ENCODE peak calls at places on chromosomes 1 and 21, in five cellular contexts. One of them, this sample, is unnamed.
A peak's percentile ranks its signal among the peaks of the same experiment; 100 is the strongest.

GRCh38 chr1:206824327-206824726 is 41.1 kb upstream of the IL20 start:
- DNase-seq in HepG2: no peak
- DNase-seq in erythroblast: no peak
- DNase-seq in IMR-90: peak; percentile 51
- DNase-seq in tibial nerve: no peak
- DNase-seq in this sample: peak; percentile 20

GRCh38 chr1:100320311-100321097 is 31.8 kb upstream of the CDC14A start:
- DNase-seq in tibial nerve: no peak
- DNase-seq in HepG2: peak; percentile 24
- DNase-seq in erythroblast: no peak
- DNase-seq in IMR-90: no peak
- DNase-seq in this sample: no peak

GRCh38 chr21:42025392-42026071 is 15.4 kb upstream of the ZBTB21 start:
- DNase-seq in IMR-90: peak; percentile 94
- DNase-seq in tibial nerve: no peak
- DNase-seq in HepG2: no peak
- DNase-seq in erythroblast: no peak
- DNase-seq in this sample: no peak

GRCh38 chr1:58783090-58783992 is 506 bp downstream of the JUN start:
- DNase-seq in erythroblast: peak; percentile 75
- DNase-seq in IMR-90: peak; percentile 52
- DNase-seq in HepG2: no peak
- DNase-seq in tibial nerve: peak; percentile 45
- DNase-seq in this sample: peak; percentile 63

GRCh38 chr1:118958937-118959631 is 29.1 kb downstream of the TBX15 start:
- DNase-seq in erythroblast: no peak
- DNase-seq in tibial nerve: no peak
- DNase-seq in IMR-90: no peak
- DNase-seq in HepG2: peak; percentile 68
- DNase-seq in this sample: no peak

GRCh38 chr1:156838972-156839371 is 19.9 kb downstream of the INSRR start:
- DNase-seq in IMR-90: no peak
- DNase-seq in erythroblast: peak; percentile 35
- DNase-seq in tibial nerve: peak; percentile 50
- DNase-seq in HepG2: no peak
- DNase-seq in this sample: peak; percentile 30

GRCh38 chr1:246703581-246703980 is 20.6 kb upstream of the SCCPDH start:
- DNase-seq in HepG2: no peak
- DNase-seq in tibial nerve: no peak
- DNase-seq in erythroblast: no peak
- DNase-seq in IMR-90: no peak
- DNase-seq in this sample: no peak

GRCh38 chr1:119893238-119893791 is 3.0 kb downstream of the ADAM30 start:
- DNase-seq in IMR-90: no peak
- DNase-seq in tibial nerve: no peak
- DNase-seq in erythroblast: no peak
- DNase-seq in HepG2: no peak
- DNase-seq in this sample: no peak

GRCh38 chr1:151611288-151611790 is 511 bp upstream of the SNX27 start:
- DNase-seq in HepG2: peak; percentile 93
- DNase-seq in tibial nerve: peak; percentile 72
- DNase-seq in IMR-90: peak; percentile 58
- DNase-seq in erythroblast: peak; percentile 75
- DNase-seq in this sample: no peak

GRCh38 chr1:151610142-151610541 is 1.7 kb upstream of the SNX27 start:
- DNase-seq in IMR-90: no peak
- DNase-seq in HepG2: no peak
- DNase-seq in erythroblast: no peak
- DNase-seq in tibial nerve: no peak
- DNase-seq in this sample: no peak

GRCh38 chr1:151612506-151613274 is 840 bp downstream of the SNX27 start:
- DNase-seq in tibial nerve: peak; percentile 33
- DNase-seq in IMR-90: no peak
- DNase-seq in HepG2: no peak
- DNase-seq in erythroblast: peak; percentile 48
- DNase-seq in this sample: peak; percentile 34

GRCh38 chr1:151613275-151613867 is 1.5 kb downstream of the SNX27 start:
- DNase-seq in tibial nerve: no peak
- DNase-seq in HepG2: no peak
- DNase-seq in erythroblast: no peak
- DNase-seq in IMR-90: no peak
- DNase-seq in this sample: no peak

GRCh38 chr1:151611832-151612505 is at the start of gene SNX27:
- DNase-seq in erythroblast: peak; percentile 93
- DNase-seq in tibial nerve: peak; percentile 94
- DNase-seq in HepG2: peak; percentile 92
- DNase-seq in IMR-90: peak; percentile 90
- DNase-seq in this sample: peak; percentile 95
- TF ChIP-seq POLR2A in erythroblast: peak; percentile 33
- TF ChIP-seq POLR2A in tibial nerve: peak; percentile 24
- TF ChIP-seq POLR2A in HepG2: peak; percentile 8
- TF ChIP-seq POLR2A in IMR-90: no peak
- TF ChIP-seq POLR2A in this sample: peak; percentile 30

GRCh38 chr1:181985981-181986906 is 75.3 kb downstream of the ZNF648 start:
- DNase-seq in HepG2: no peak
- DNase-seq in erythroblast: no peak
- DNase-seq in tibial nerve: no peak
- DNase-seq in IMR-90: no peak
- DNase-seq in this sample: no peak
- TF ChIP-seq POLR2A in HepG2: no peak
- TF ChIP-seq POLR2A in erythroblast: no peak
- TF ChIP-seq POLR2A in tibial nerve: no peak
- TF ChIP-seq POLR2A in IMR-90: no peak
- TF ChIP-seq POLR2A in this sample: no peak

GRCh38 chr21:45326834-45327457 is 39.3 kb upstream of the POFUT2 start:
- DNase-seq in IMR-90: no peak
- DNase-seq in erythroblast: no peak
- DNase-seq in HepG2: no peak
- DNase-seq in tibial nerve: no peak
- DNase-seq in this sample: no peak

GRCh38 chr21:45326169-45326833 is 38.6 kb upstream of the POFUT2 start:
- DNase-seq in tibial nerve: no peak
- DNase-seq in erythroblast: no peak
- DNase-seq in IMR-90: peak; percentile 42
- DNase-seq in HepG2: no peak
- DNase-seq in this sample: no peak

GRCh38 chr21:45323487-45324380 is 36.0 kb upstream of the POFUT2 start:
- DNase-seq in tibial nerve: no peak
- DNase-seq in erythroblast: no peak
- DNase-seq in HepG2: no peak
- DNase-seq in IMR-90: peak; percentile 39
- DNase-seq in this sample: no peak

GRCh38 chr21:45324430-45325205 is 36.9 kb upstream of the POFUT2 start:
- DNase-seq in tibial nerve: no peak
- DNase-seq in erythroblast: no peak
- DNase-seq in HepG2: no peak
- DNase-seq in IMR-90: no peak
- DNase-seq in this sample: no peak

DNA sequence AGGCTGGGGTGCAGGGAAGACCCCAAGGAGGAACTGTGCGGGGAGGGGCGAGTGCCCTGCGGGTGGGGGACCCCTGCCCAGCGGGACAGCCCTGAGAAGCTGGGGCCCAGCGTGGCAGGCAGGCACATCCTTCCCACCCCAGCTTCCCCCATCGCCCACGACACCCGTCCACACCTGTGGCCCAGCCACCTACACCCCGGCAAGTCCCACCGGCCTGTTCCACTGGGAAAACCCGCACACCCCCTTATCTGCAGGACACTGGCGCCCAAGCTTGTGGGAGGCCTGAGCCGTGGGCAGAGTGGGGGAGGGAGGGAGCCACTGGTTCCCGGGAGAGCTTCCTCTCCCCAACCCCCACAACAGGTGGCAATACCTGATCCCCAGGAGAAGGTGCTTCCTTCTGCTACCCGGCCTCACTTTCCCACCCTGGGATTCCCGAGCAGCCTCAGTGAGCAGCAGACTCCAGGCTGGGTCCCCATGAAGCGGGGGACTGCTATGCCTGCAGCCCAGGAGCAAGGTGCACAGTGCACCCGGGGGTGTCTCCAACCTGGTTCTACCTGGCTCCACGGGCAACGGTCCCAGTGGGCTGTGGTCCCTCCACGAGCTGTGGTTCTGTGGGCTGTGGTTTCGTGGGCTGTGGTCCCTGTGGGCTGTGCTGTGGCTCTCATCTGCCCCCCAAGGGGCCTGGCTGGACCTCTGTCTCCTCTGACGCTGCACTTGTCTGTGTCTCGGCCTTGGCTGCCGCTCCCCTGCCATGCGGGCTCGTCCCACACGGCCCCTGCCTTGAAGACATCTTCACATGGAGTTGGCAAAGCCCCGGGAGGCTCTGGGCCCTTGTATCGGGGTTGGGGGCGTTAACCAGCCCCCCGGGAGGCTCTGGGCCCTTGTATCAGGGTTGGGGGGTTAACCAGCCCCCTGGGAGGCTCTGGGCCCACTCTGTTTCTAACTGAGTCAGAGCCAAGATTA is 37.8 kb upstream of the POFUT2 start:
- DNase-seq in erythroblast: no peak
- DNase-seq in HepG2: no peak
- DNase-seq in IMR-90: no peak
- DNase-seq in tibial nerve: no peak
- DNase-seq in this sample: no peak
- TF ChIP-seq POLR2A in erythroblast: no peak
- TF ChIP-seq POLR2A in HepG2: no peak
- TF ChIP-seq POLR2A in IMR-90: no peak
- TF ChIP-seq POLR2A in tibial nerve: no peak
- TF ChIP-seq POLR2A in this sample: no peak

GRCh38 chr1:27358038-27358927 is 8.5 kb downstream of the MAP3K6 start:
- DNase-seq in erythroblast: no peak
- DNase-seq in IMR-90: no peak
- DNase-seq in tibial nerve: no peak
- DNase-seq in HepG2: no peak
- DNase-seq in this sample: no peak

GRCh38 chr1:27357281-27358037 is 9.3 kb downstream of the MAP3K6 start:
- DNase-seq in HepG2: peak; percentile 43
- DNase-seq in IMR-90: peak; percentile 32
- DNase-seq in tibial nerve: peak; percentile 52
- DNase-seq in erythroblast: no peak
- DNase-seq in this sample: peak; percentile 57

GRCh38 chr1:27355683-27356082 is 11.1 kb downstream of the MAP3K6 start:
- DNase-seq in erythroblast: no peak
- DNase-seq in tibial nerve: no peak
- DNase-seq in HepG2: no peak
- DNase-seq in IMR-90: no peak
- DNase-seq in this sample: no peak

GRCh38 chr1:27356277-27356627 is 10.5 kb downstream of the MAP3K6 start:
- DNase-seq in IMR-90: no peak
- DNase-seq in tibial nerve: no peak
- DNase-seq in erythroblast: no peak
- DNase-seq in HepG2: no peak
- DNase-seq in this sample: no peak

DNA sequence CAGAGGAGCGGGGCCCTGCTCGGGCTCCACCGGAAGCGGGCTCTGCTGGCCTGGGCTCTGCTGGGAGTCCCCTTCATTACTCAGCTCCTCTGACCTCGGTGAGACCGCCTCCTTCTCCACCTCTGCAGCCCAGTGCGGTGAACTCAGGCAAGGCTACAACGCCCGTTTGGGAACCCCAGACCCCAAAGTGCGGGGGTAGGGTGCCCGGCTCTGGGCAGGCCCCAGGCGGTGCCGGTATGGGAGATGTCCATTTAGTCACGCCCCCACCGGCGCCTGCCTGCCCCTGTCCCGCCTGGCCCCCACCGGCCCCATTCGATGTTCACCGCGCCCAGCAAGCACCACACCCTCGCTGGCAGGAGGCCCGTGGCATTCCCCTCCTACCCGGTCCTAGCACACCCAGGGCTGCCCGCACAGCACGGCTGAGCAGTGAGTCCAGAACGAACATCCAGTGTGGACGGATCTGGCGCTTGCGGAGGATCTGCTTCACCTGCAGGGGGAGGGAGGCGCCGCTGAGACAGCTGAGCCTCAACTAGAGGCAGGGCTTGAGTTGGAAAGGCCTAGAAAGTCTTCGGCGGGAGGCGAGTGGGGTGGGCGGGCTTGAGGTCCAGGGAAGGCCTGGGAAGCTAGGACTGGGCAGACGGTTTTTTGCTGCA is 10.0 kb downstream of the MAP3K6 start:
- DNase-seq in erythroblast: no peak
- DNase-seq in IMR-90: no peak
- DNase-seq in HepG2: no peak
- DNase-seq in tibial nerve: no peak
- DNase-seq in this sample: no peak
- TF ChIP-seq POLR2A in erythroblast: no peak
- TF ChIP-seq POLR2A in IMR-90: no peak
- TF ChIP-seq POLR2A in HepG2: no peak
- TF ChIP-seq POLR2A in tibial nerve: no peak
- TF ChIP-seq POLR2A in this sample: no peak

GRCh38 chr1:161119379-161120061 is 1.6 kb downstream of the NIT1 start:
- DNase-seq in IMR-90: peak; percentile 75
- DNase-seq in erythroblast: peak; percentile 81
- DNase-seq in tibial nerve: no peak
- DNase-seq in HepG2: no peak
- DNase-seq in this sample: peak; percentile 55
- TF ChIP-seq POLR2A in IMR-90: no peak
- TF ChIP-seq POLR2A in erythroblast: peak; percentile 46
- TF ChIP-seq POLR2A in tibial nerve: no peak
- TF ChIP-seq POLR2A in HepG2: no peak
- TF ChIP-seq POLR2A in this sample: no peak

DNA sequence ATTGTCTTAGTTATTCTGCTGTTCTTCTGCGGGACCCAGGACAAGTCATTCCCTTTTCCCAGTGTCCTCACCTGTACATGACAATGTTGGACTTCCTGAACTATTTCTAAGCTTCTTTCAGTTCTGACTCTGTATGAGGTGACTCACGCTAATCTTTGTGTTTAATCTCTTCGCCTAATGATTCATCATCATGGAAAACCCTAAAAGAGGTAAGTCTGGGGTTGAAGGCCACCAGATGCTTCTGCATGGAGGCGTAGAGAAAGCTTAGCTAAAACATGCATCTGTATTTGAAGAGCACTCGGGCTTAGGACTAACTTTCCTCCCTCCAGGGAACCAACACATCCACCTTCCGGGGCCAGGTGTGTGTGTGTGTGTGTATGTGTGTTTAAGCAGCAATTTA is 7.4 kb downstream of the SPRR5 start:
- DNase-seq in erythroblast: no peak
- DNase-seq in tibial nerve: no peak
- DNase-seq in IMR-90: no peak
- DNase-seq in HepG2: no peak
- DNase-seq in this sample: no peak
- TF ChIP-seq POLR2A in erythroblast: no peak
- TF ChIP-seq POLR2A in tibial nerve: no peak
- TF ChIP-seq POLR2A in IMR-90: no peak
- TF ChIP-seq POLR2A in HepG2: no peak
- TF ChIP-seq POLR2A in this sample: no peak